ENCODE peak calls at places on chromosomes 11 and 22, in five cellular contexts. M is IMR-90, Q is suprapubic skin, N is body of pancreas, B is neural progenitor cell. S is an unnamed sample.

GRCh38 chr22:44975444-44976262 is 34.2 kb downstream of the PHF21B start:
- DNase-seq in Q (no peak), N (peak; percentile 75), M (peak; percentile 76), B (peak; percentile 97), S (peak; percentile 89)

GRCh38 chr11:80860632-80861031 is 1419.8 kb upstream of the TENM4 start:
- DNase-seq in M (no peak), Q (no peak), B (no peak), N (no peak), S (no peak)

GRCh38 chr11:82045748-82046457 is 687.8 kb downstream of the FAM181B start:
- DNase-seq in B (no peak), N (no peak), M (no peak), Q (no peak), S (no peak)

GRCh38 chr11:80958414-80958813 is 1517.6 kb upstream of the TENM4 start:
- DNase-seq in B (no peak), Q (no peak), M (peak; percentile 1), N (no peak), S (no peak)

GRCh38 chr22:20149257-20150250 is 1.3 kb downstream of the CCDC188 start:
- DNase-seq in B (no peak), M (no peak), Q (no peak), N (no peak), S (no peak)

GRCh38 chr11:61532136-61533038 is 23.8 kb downstream of the LRRC10B start:
- DNase-seq in Q (no peak), B (peak; percentile 76), M (no peak), N (peak; percentile 65), S (no peak)

GRCh38 chr11:97544401-97544800 is 1154.6 kb downstream of the JRKL start:
- DNase-seq in Q (no peak), M (no peak), B (no peak), N (no peak), S (no peak)

GRCh38 chr22:25551396-25551795 is 13.1 kb upstream of the GRK3 start:
- DNase-seq in B (no peak), N (no peak), M (no peak), Q (no peak), S (no peak)

GRCh38 chr22:35315855-35316745 is 16.4 kb downstream of the TOM1 start:
- DNase-seq in M (no peak), Q (peak; percentile 80), N (peak; percentile 36), B (no peak), S (peak; percentile 57)

GRCh38 chr11:107564877-107565218 is 687 bp downstream of the ALKBH8 start:
- DNase-seq in N (no peak), Q (no peak), B (no peak), M (no peak), S (no peak)

GRCh38 chr11:132848336-132848735 is 684.0 kb downstream of the OPCML start:
- DNase-seq in Q (no peak), B (no peak), M (peak; percentile 7), N (no peak), S (no peak)

DNA sequence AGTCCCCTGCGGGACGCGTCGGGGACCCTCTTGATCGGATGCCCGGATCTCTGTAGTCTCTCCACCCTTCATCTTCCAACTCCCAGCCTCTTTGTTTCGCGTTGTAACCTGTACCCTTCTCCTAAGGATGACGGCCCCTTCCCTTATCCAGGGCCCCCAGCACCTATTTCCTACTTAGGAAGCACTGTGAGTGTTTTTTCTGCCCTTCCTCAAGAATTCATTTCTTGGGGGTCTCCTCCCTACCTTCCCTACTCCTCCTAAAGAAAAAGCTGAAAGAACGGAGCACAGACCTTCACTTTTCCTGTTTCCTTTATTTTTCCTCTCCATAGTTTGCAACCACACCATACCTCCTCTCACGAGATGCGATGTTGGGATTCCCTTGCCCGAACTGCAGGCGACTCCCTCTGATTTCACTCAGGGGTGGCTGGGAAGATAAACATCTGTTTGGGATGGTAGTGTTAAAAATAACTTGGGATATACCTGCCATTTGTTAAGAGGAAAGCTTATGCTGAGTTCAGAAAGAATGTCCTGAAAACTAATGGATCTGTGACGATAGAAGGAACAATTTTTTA is 593 bp downstream of the FAM118B start:
- DNase-seq in B (peak; percentile 16), M (peak; percentile 24), Q (no peak), N (no peak), S (no peak)
- TF ChIP-seq CTCF in B (no peak), M (no peak), Q (no peak), N (no peak), S (no peak)

GRCh38 chr11:4610258-4610935 is 2.4 kb upstream of the TRIM68 start:
- DNase-seq in Q (no peak), N (no peak), M (peak; percentile 5), B (no peak), S (no peak)
- H3K27ac ChIP-seq in Q (no peak overlapping the region), N (no peak overlapping the region), M (no peak overlapping the region), B (no peak overlapping the region), S (peak overlapping the region; percentile 2)

GRCh38 chr11:127002669-127003259 is 2.2 kb upstream of the KIRREL3 start:
- DNase-seq in M (no peak), B (peak; percentile 61), N (no peak), Q (no peak), S (no peak)

GRCh38 chr11:126999366-126999765 is 1.2 kb downstream of the KIRREL3 start:
- DNase-seq in Q (no peak), N (no peak), M (no peak), B (no peak), S (no peak)

GRCh38 chr11:127000991-127001390 is 421 bp upstream of the KIRREL3 start:
- DNase-seq in B (peak; percentile 34), Q (no peak), N (no peak), M (peak; percentile 21), S (no peak)

GRCh38 chr11:126997641-126998040 is 2.9 kb downstream of the KIRREL3 start:
- DNase-seq in B (no peak), Q (no peak), N (no peak), M (no peak), S (no peak)

DNA sequence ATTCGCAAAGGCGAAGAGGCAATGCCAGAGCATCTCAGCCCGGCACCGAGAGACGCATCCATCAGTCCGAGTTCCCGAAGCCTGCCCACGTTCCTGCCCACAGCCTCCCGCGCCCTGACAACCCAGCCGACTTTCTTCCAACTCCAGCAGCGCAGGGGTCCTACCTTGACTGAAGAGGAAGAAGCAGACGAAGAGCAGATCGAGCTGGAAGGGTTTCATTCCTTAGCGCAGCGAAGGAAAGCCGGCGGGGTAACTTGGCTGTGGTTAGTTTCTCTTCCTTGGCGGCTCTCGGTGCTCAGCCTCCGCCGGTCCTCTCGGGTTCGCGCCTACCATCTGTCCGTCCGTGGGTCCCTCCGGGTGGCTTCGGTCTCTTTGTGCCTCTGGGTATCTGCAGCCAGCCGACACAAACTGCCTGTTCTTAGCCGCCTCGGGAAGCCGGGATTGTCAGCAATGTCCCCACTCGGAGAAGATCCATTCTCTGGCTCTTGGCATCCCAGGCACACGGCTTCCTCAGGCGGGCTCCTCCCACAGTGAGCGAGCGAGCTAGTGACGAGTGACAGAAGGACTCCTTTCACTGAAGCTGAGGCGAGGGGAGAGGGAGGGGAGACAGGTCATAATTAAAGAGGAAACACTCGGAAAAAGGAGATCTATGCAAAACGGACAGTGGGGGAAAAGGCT is at the start of gene KIRREL3:
- DNase-seq in N (no peak), M (peak; percentile 40), Q (no peak), B (peak; percentile 72), S (no peak)
- H3K27me3 ChIP-seq in N (peaks cover 3% of the 10 kb centered on the region), M (peaks cover 2% of the 10 kb centered on the region), Q (peaks cover 90% of the 10 kb centered on the region), B (peaks cover 82% of the 10 kb centered on the region), S (peaks cover 80% of the 10 kb centered on the region)

DNA sequence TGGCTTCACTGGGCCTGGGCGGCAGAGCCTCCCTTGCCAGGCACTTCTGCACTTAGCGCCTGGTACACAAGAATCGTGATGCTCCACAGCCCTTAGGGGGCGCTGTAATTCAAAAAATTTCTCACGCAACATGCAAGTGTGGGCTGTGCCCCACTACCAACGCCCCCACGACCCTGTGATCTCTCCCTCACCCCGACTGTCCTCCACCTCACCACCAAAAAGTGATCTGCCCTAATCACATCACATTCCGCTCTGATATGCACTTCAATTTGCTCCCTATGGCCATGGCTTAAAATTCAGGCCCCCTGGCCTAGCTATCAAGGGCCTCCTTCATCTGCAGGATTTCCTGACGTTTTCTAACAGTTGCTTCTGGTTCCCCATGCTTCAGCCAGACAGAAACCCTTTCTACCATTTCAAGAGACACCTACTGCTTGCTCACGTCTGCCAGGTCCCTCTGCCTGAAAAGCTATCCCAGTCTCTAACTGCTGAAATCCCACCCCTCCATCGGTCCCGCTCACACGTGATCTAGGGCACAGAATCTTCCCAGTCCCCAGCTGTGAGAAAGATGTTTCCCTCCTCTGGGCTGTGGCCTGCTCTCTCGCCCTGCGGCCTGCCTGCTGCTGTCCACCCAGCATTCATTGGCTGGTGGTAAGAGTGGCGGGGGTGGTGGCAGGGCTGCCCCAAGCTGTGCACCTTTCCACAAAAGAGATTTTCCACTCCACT is 27.9 kb upstream of the LRRC32 start:
- DNase-seq in N (no peak), Q (no peak), B (peak; percentile 61), M (no peak), S (no peak)
- TF ChIP-seq CTCF in N (no peak), Q (no peak), B (peak; percentile 67), M (peak; percentile 18), S (peak; percentile 20)

GRCh38 chr11:72775288-72776110 is 18.3 kb downstream of the STARD10 start:
- DNase-seq in B (no peak), M (no peak), Q (no peak), N (no peak), S (no peak)
- H3K27ac ChIP-seq in B (no peak overlapping the region), M (no peak overlapping the region), Q (no peak overlapping the region), N (peak overlapping the region; percentile 97), S (no peak overlapping the region)

GRCh38 chr11:119726585-119727522 is 2.1 kb downstream of the NECTIN1 start:
- DNase-seq in N (peak; percentile 37), Q (no peak), B (peak; percentile 84), M (no peak), S (no peak)
- H3K27me3 ChIP-seq in N (no peaks in the 10 kb centered on the region), Q (no peaks in the 10 kb centered on the region), B (no peaks in the 10 kb centered on the region), M (peaks cover 8% of the 10 kb centered on the region), S (no peaks in the 10 kb centered on the region)

DNA sequence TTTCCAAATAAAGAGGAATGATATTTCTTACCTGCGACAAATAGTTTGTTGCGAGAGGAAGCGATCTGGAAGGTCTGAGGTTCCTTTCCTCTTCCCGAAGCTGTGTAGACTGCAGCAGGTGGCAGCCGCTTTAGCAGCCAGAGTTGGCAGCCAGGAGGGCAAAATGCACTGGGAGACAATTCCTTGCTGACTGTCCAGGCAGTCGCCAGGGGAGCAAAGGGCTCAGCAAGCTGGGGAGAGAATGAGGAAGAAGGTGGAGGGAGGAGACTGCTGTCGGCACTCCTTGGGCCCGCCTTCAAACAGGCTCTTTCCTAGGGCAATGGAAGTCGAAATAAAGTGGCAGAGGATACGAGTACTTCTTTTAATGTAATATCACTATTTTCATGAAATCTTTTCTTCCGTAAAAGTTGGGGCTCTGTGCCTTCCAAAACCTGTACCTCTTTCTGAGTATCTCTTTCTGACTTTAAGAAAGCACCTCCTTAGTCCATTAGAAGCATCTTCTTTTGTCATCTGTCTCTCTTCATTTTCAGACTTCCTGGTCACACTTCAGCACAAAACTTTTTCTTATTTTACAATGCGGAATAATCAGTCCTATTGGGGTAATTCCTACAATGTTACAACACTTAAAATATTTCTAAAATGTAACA is at the start of gene IL18:
- DNase-seq in M (no peak), N (peak; percentile 84), Q (peak; percentile 72), B (peak; percentile 46), S (peak; percentile 85)
- TF ChIP-seq CTCF in M (no peak), N (no peak), Q (no peak), B (no peak), S (no peak)

GRCh38 chr11:33735166-33735425 is 1.1 kb downstream of the CD59 start:
- DNase-seq in M (no peak), Q (no peak), N (peak; percentile 32), B (peak; percentile 36), S (no peak)

GRCh38 chr11:33734441-33735165 is 1.6 kb downstream of the CD59 start:
- DNase-seq in N (peak; percentile 16), Q (peak; percentile 73), B (no peak), M (no peak), S (peak; percentile 68)

GRCh38 chr11:33736148-33736809 is at the start of gene CD59:
- DNase-seq in N (peak; percentile 99), Q (peak; percentile 98), B (peak; percentile 95), M (peak; percentile 88), S (peak; percentile 99)

GRCh38 chr11:33735426-33736147 is 636 bp downstream of the CD59 start:
- DNase-seq in N (peak; percentile 57), M (no peak), B (peak; percentile 59), Q (peak; percentile 67), S (peak; percentile 80)

GRCh38 chr11:33737362-33737821 is 1.2 kb upstream of the CD59 start:
- DNase-seq in M (no peak), Q (no peak), N (no peak), B (no peak), S (no peak)
- H3K27ac ChIP-seq in M (peak overlapping the region; percentile 84), Q (peak overlapping the region; percentile 99), N (peak overlapping the region; percentile 85), B (no peak overlapping the region), S (peak overlapping the region; percentile 96)

S was measured in upper lobe of right lung.